ENCODE peak calls at places on chromosomes 3 and 15, in five cellular contexts. Q, P, S, Z and V are unnamed samples.

GRCh38 chr3:8501388-8502131 is at the start of gene LMCD1:
- DNase-seq in Q (peak; percentile 95), P (peak; percentile 97), S (peak; percentile 98), Z (peak; percentile 97), V (peak; percentile 97)

GRCh38 chr3:52636673-52637072 is 49.0 kb downstream of the PBRM1 start:
- DNase-seq in Q (no peak), P (peak; percentile 2), S (no peak), Z (no peak), V (no peak)

GRCh38 chr3:49278548-49278947 is 1.5 kb upstream of the C3orf62 start:
- DNase-seq in Q (no peak), P (no peak), S (no peak), Z (no peak), V (no peak)

GRCh38 chr3:125513490-125514115 is 6.4 kb downstream of the SNX4 start:
- DNase-seq in Q (no peak), P (no peak), S (no peak), Z (no peak), V (no peak)

GRCh38 chr15:45796433-45796832 is 161.6 kb downstream of the SQOR start:
- DNase-seq in Q (no peak), P (no peak), S (no peak), Z (no peak), V (no peak)

GRCh38 chr15:69450968-69451695 is 1.5 kb upstream of the RPLP1 start:
- DNase-seq in Q (no peak), P (no peak), S (no peak), Z (no peak), V (no peak)

GRCh38 chr15:59329570-59330350 is 42.9 kb downstream of the MYO1E start:
- DNase-seq in Q (peak; percentile 29), P (no peak), S (no peak), Z (no peak), V (no peak)

GRCh38 chr15:41934843-41935242 is 37.5 kb downstream of the EHD4 start:
- DNase-seq in Q (no peak), P (peak; percentile 51), S (no peak), Z (peak; percentile 27), V (no peak)

GRCh38 chr15:55916666-55917409 is 76.6 kb downstream of the NEDD4 start:
- DNase-seq in Q (no peak), P (no peak), S (no peak), Z (no peak), V (peak; percentile 4)

GRCh38 chr3:151135548-151136337 is 50.3 kb downstream of the MED12L start:
- DNase-seq in Q (no peak), P (no peak), S (no peak), Z (no peak), V (no peak)

GRCh38 chr3:168186293-168186983 is 90.7 kb upstream of the GOLIM4 start:
- DNase-seq in Q (no peak), P (no peak), S (no peak), Z (no peak), V (no peak)

GRCh38 chr15:73691398-73691797 is 7.2 kb downstream of the CD276 start:
- DNase-seq in Q (peak; percentile 88), P (peak; percentile 84), S (peak; percentile 57), Z (peak; percentile 74), V (peak; percentile 76)

GRCh38 chr15:80309769-80310384 is 57.9 kb upstream of the CTXND1 start:
- DNase-seq in Q (no peak), P (peak; percentile 68), S (no peak), Z (no peak), V (peak; percentile 62)

GRCh38 chr3:48877671-48878070 is 21.0 kb downstream of the SLC25A20 start:
- DNase-seq in Q (no peak), P (no peak), S (no peak), Z (no peak), V (no peak)

GRCh38 chr3:31704651-31705179 is 172.0 kb downstream of the STT3B start:
- DNase-seq in Q (peak; percentile 26), P (no peak), S (peak; percentile 59), Z (no peak), V (no peak)

GRCh38 chr3:142902356-142902755 is 13.5 kb upstream of the PCOLCE2 start:
- DNase-seq in Q (no peak), P (no peak), S (no peak), Z (no peak), V (no peak)

GRCh38 chr3:27093771-27094170 is 275.4 kb downstream of the NEK10 start:
- DNase-seq in Q (no peak), P (no peak), S (no peak), Z (no peak), V (no peak)

GRCh38 chr15:68431037-68431791 is 749 bp downstream of the ITGA11 start:
- DNase-seq in Q (peak; percentile 56), P (peak; percentile 59), S (no peak), Z (no peak), V (peak; percentile 55)

GRCh38 chr3:187986514-187986934 is 167.4 kb upstream of the LPP start:
- DNase-seq in Q (no peak), P (no peak), S (no peak), Z (no peak), V (no peak)

GRCh38 chr3:179608931-179609720 is 4.5 kb downstream of the NDUFB5 start:
- DNase-seq in Q (no peak), P (no peak), S (no peak), Z (no peak), V (no peak)

GRCh38 chr3:38247366-38248035 is 18.1 kb upstream of the SLC22A13 start:
- DNase-seq in Q (no peak), P (no peak), S (no peak), Z (no peak), V (no peak)

GRCh38 chr3:167091186-167091585 is 288.9 kb downstream of the ZBBX start:
- DNase-seq in Q (no peak), P (no peak), S (no peak), Z (no peak), V (no peak)

GRCh38 chr3:114624047-114624445 is 330.2 kb downstream of the TIGIT start:
- DNase-seq in Q (peak; percentile 80), P (no peak), S (no peak), Z (peak; percentile 92), V (no peak)

GRCh38 chr3:36919439-36920160 is 25.3 kb downstream of the TRANK1 start:
- DNase-seq in Q (no peak), P (no peak), S (no peak), Z (no peak), V (no peak)

GRCh38 chr3:194312186-194312742 is 38.9 kb downstream of the CPN2 start:
- DNase-seq in Q (no peak), P (no peak), S (no peak), Z (peak; percentile 95), V (no peak)

GRCh38 chr15:76866716-76867321 is 38.3 kb downstream of the SCAPER start:
- DNase-seq in Q (no peak), P (peak; percentile 43), S (no peak), Z (no peak), V (peak; percentile 37)

GRCh38 chr15:48072941-48073340 is 47.8 kb upstream of the SLC24A5 start:
- DNase-seq in Q (no peak), P (no peak), S (no peak), Z (no peak), V (no peak)

GRCh38 chr3:165643433-165643824 is 193.8 kb downstream of the BCHE start:
- DNase-seq in Q (no peak), P (no peak), S (no peak), Z (no peak), V (no peak)

GRCh38 chr3:147408180-147409105 is 722 bp upstream of the ZIC1 start:
- DNase-seq in Q (no peak), P (peak; percentile 84), S (no peak), Z (no peak), V (peak; percentile 74)

GRCh38 chr15:57610130-57610529 is 18.4 kb downstream of the MYZAP start:
- DNase-seq in Q (no peak), P (no peak), S (no peak), Z (peak; percentile 94), V (no peak)

GRCh38 chr15:56042982-56043980 is 49.9 kb upstream of the NEDD4 start:
- DNase-seq in Q (no peak), P (peak; percentile 6), S (no peak), Z (no peak), V (no peak)

GRCh38 chr15:67059127-67059553 is 6.3 kb upstream of the SMAD3 start:
- DNase-seq in Q (no peak), P (no peak), S (no peak), Z (no peak), V (no peak)
- H3K27ac ChIP-seq in Q (peak overlapping the region; percentile 57), P (no peak overlapping the region), S (no peak overlapping the region), Z (no peak overlapping the region), V (no peak overlapping the region)

DNA sequence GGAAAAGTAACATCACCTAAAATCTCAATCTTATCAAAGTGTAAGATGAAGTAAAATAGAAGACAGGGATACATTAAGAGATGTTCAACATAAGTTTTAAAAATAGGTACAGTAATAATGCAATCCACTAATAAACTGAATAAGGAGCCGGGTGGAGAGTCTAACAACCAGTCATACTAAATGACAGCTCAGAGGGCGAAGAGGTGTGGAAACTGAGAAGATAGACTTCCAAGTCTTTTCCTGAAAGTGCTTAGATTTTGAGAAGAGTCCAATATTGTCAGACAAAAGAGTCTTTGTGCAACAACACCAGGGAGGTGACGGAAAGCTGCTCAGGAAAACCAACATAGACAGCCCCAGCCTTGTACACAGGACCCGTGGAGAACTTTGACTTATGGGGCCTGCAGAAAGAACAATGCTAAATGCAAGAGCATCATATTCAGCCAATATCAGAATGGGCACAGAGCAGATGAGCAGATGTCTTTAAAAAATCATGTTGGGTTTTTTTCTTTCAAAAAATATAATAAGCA is 66.4 kb downstream of the MECOM start:
- DNase-seq in Q (no peak), P (no peak), S (no peak), Z (no peak), V (no peak)
- H3K27ac ChIP-seq in Q (no peak overlapping the region), P (no peak overlapping the region), S (no peak overlapping the region), Z (no peak overlapping the region), V (no peak overlapping the region)

GRCh38 chr3:138325990-138326389 is 3.7 kb downstream of the NME9 start:
- DNase-seq in Q (no peak), P (no peak), S (no peak), Z (no peak), V (no peak)
- H3K27ac ChIP-seq in Q (no peak overlapping the region), P (no peak overlapping the region), S (no peak overlapping the region), Z (no peak overlapping the region), V (no peak overlapping the region)

DNA sequence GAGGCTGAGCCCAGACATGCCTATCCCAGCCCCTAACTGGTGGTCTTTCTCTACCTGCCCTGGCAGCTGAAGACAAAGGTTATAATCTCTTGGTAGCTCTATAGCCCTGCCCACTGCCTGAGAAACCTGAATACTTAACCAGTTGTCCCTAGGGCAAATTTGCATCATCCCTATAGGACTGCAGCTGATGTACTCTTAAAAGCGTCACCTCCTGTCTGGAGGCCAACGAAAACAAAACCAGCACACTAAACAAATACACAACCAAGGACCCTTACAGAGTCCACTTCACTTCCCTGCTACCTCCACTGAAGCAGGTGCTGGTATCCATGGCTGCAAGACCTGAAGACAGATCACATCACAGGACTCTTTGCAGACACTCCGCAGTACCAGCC is 98.0 kb downstream of the KCNAB1 start:
- DNase-seq in Q (no peak), P (no peak), S (no peak), Z (no peak), V (no peak)
- H3K27ac ChIP-seq in Q (no peak overlapping the region), P (no peak overlapping the region), S (no peak overlapping the region), Z (no peak overlapping the region), V (no peak overlapping the region)

DNA sequence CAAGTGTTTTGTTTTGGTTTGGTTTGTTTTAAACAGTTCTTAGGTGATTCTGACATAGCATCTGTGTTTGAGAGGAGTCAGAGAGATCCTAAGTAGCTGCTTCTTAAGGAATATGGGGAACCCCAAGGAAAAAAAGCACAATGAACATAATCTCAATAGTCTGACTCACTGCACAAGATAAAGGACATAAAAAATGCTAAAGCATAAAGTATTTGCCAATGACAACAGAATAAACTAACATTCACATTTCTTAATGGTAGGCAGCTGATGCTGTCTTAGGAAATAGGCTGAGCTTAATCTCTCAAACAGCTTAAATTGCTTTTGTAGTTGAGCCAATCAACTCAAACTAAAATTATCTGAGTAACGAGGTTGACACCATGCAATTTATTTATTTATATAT is 2.9 kb downstream of the NCEH1 start:
- DNase-seq in Q (no peak), P (no peak), S (no peak), Z (no peak), V (no peak)
- H3K27ac ChIP-seq in Q (no peak overlapping the region), P (no peak overlapping the region), S (no peak overlapping the region), Z (no peak overlapping the region), V (no peak overlapping the region)